ENCODE peak calls at places on chromosomes 12 and 14, in seven cellular contexts. S, I, E, Q, L, O and G are unnamed samples.
A peak's percentile ranks its signal among the peaks of the same experiment; 100 is the strongest.

GRCh38 chr12:127685476-127686234 is 581.3 kb upstream of the TMEM132C start:
- DNase-seq in S (no peak), I (no peak), E (no peak), Q (no peak), L (no peak), O (no peak), G (no peak)

GRCh38 chr14:66543996-66544395 is 36.0 kb downstream of the GPHN start:
- DNase-seq in S (no peak), I (no peak), E (no peak), Q (no peak), L (no peak), O (no peak), G (no peak)

GRCh38 chr14:55301722-55302121 is 30.5 kb downstream of the FBXO34 start:
- DNase-seq in S (no peak), I (peak; percentile 60), E (peak; percentile 55), Q (no peak), L (no peak), O (no peak), G (no peak)

GRCh38 chr12:47391566-47391965 is 311.8 kb upstream of the AMIGO2 start:
- DNase-seq in S (no peak), I (no peak), E (no peak), Q (no peak), L (peak; percentile 53), O (no peak), G (no peak)

GRCh38 chr12:33795536-33795935 is 226.8 kb upstream of the ALG10 start:
- DNase-seq in S (no peak), I (no peak), E (no peak), Q (no peak), L (no peak), O (no peak), G (no peak)

GRCh38 chr14:100271247-100271939 is 32.4 kb downstream of the YY1 start:
- DNase-seq in S (no peak), I (no peak), E (peak; percentile 44), Q (peak; percentile 55), L (no peak), O (no peak), G (no peak)

GRCh38 chr14:33393155-33393894 is 454.6 kb downstream of the NPAS3 start:
- DNase-seq in S (no peak), I (no peak), E (no peak), Q (no peak), L (no peak), O (no peak), G (no peak)

GRCh38 chr14:92589213-92589852 is 75.8 kb downstream of the RIN3 start:
- DNase-seq in S (no peak), I (no peak), E (peak; percentile 65), Q (no peak), L (no peak), O (no peak), G (no peak)

GRCh38 chr14:101072070-101072469 is 168.5 kb upstream of the RTL1 start:
- DNase-seq in S (no peak), I (no peak), E (no peak), Q (no peak), L (no peak), O (no peak), G (peak; percentile 27)

GRCh38 chr12:77723308-77723707 is 107.4 kb upstream of the NAV3 start:
- DNase-seq in S (no peak), I (no peak), E (no peak), Q (no peak), L (no peak), O (no peak), G (no peak)